ENCODE peak calls at places on chromosome 10, in four cellular contexts. One of them, this sample, is unnamed.

GRCh38 chr10:8614054-8614565 is 559.6 kb downstream of the GATA3 start:
- DNase-seq in lower lobe of right lung: no peak
- DNase-seq in cardiac muscle cell: no peak
- DNase-seq in stomach: no peak
- DNase-seq in this sample: no peak

GRCh38 chr10:86007171-86007570 is 359.4 kb downstream of the GRID1 start:
- DNase-seq in lower lobe of right lung: no peak
- DNase-seq in cardiac muscle cell: no peak
- DNase-seq in stomach: no peak
- DNase-seq in this sample: no peak

GRCh38 chr10:3451516-3452185 is 279.1 kb upstream of the PITRM1 start:
- DNase-seq in lower lobe of right lung: no peak
- DNase-seq in cardiac muscle cell: no peak
- DNase-seq in stomach: no peak
- DNase-seq in this sample: no peak

GRCh38 chr10:79020605-79021004 is 48.2 kb upstream of the ZMIZ1 start:
- DNase-seq in lower lobe of right lung: peak
- DNase-seq in cardiac muscle cell: no peak
- DNase-seq in stomach: no peak
- DNase-seq in this sample: no peak

GRCh38 chr10:27153855-27154198 is 357 bp downstream of the YME1L1 start:
- DNase-seq in lower lobe of right lung: no peak
- DNase-seq in cardiac muscle cell: peak
- DNase-seq in stomach: no peak
- DNase-seq in this sample: peak

GRCh38 chr10:938954-939678 is 7.6 kb upstream of the LARP4B start:
- DNase-seq in lower lobe of right lung: no peak
- DNase-seq in cardiac muscle cell: no peak
- DNase-seq in stomach: no peak
- DNase-seq in this sample: no peak

GRCh38 chr10:69043931-69044531 is 43.9 kb upstream of the SRGN start:
- DNase-seq in lower lobe of right lung: peak
- DNase-seq in cardiac muscle cell: no peak
- DNase-seq in stomach: no peak
- DNase-seq in this sample: no peak

GRCh38 chr10:75408911-75409885 is 7.6 kb upstream of the ZNF503 start:
- DNase-seq in lower lobe of right lung: peak
- DNase-seq in cardiac muscle cell: peak
- DNase-seq in stomach: peak
- DNase-seq in this sample: no peak

GRCh38 chr10:76302936-76303656 is 871.7 kb downstream of the LRMDA start:
- DNase-seq in lower lobe of right lung: no peak
- DNase-seq in cardiac muscle cell: peak
- DNase-seq in stomach: no peak
- DNase-seq in this sample: peak

GRCh38 chr10:114271779-114272167 is 32.7 kb downstream of the VWA2 start:
- DNase-seq in lower lobe of right lung: no peak
- DNase-seq in cardiac muscle cell: no peak
- DNase-seq in stomach: peak
- DNase-seq in this sample: peak

GRCh38 chr10:128263891-128264688 is 137.9 kb upstream of the MKI67 start:
- DNase-seq in lower lobe of right lung: peak
- DNase-seq in cardiac muscle cell: peak
- DNase-seq in stomach: peak
- DNase-seq in this sample: peak

GRCh38 chr10:95221124-95221523 is 27.1 kb downstream of the ACSM6 start:
- DNase-seq in lower lobe of right lung: no peak
- DNase-seq in cardiac muscle cell: no peak
- DNase-seq in stomach: no peak
- DNase-seq in this sample: peak

GRCh38 chr10:72738476-72738875 is 46.5 kb downstream of the MCU start:
- DNase-seq in lower lobe of right lung: no peak
- DNase-seq in cardiac muscle cell: no peak
- DNase-seq in stomach: no peak
- DNase-seq in this sample: peak

GRCh38 chr10:97830064-97830463 is 19.6 kb upstream of the GOLGA7B start:
- DNase-seq in lower lobe of right lung: peak
- DNase-seq in cardiac muscle cell: no peak
- DNase-seq in stomach: no peak
- DNase-seq in this sample: no peak

GRCh38 chr10:97828721-97829120 is 20.9 kb upstream of the GOLGA7B start:
- DNase-seq in lower lobe of right lung: no peak
- DNase-seq in cardiac muscle cell: no peak
- DNase-seq in stomach: no peak
- DNase-seq in this sample: no peak

GRCh38 chr10:97826892-97827291 is 22.8 kb upstream of the GOLGA7B start:
- DNase-seq in lower lobe of right lung: no peak
- DNase-seq in cardiac muscle cell: no peak
- DNase-seq in stomach: no peak
- DNase-seq in this sample: no peak

GRCh38 chr10:97825020-97825739 is 24.5 kb upstream of the GOLGA7B start:
- DNase-seq in lower lobe of right lung: no peak
- DNase-seq in cardiac muscle cell: no peak
- DNase-seq in stomach: no peak
- DNase-seq in this sample: no peak

GRCh38 chr10:97827778-97828291 is 21.8 kb upstream of the GOLGA7B start:
- DNase-seq in lower lobe of right lung: no peak
- DNase-seq in cardiac muscle cell: no peak
- DNase-seq in stomach: no peak
- DNase-seq in this sample: no peak
- TF ChIP-seq CTCF in lower lobe of right lung: no peak
- TF ChIP-seq CTCF in cardiac muscle cell: no peak
- TF ChIP-seq CTCF in stomach: no peak
- TF ChIP-seq CTCF in this sample: no peak

DNA sequence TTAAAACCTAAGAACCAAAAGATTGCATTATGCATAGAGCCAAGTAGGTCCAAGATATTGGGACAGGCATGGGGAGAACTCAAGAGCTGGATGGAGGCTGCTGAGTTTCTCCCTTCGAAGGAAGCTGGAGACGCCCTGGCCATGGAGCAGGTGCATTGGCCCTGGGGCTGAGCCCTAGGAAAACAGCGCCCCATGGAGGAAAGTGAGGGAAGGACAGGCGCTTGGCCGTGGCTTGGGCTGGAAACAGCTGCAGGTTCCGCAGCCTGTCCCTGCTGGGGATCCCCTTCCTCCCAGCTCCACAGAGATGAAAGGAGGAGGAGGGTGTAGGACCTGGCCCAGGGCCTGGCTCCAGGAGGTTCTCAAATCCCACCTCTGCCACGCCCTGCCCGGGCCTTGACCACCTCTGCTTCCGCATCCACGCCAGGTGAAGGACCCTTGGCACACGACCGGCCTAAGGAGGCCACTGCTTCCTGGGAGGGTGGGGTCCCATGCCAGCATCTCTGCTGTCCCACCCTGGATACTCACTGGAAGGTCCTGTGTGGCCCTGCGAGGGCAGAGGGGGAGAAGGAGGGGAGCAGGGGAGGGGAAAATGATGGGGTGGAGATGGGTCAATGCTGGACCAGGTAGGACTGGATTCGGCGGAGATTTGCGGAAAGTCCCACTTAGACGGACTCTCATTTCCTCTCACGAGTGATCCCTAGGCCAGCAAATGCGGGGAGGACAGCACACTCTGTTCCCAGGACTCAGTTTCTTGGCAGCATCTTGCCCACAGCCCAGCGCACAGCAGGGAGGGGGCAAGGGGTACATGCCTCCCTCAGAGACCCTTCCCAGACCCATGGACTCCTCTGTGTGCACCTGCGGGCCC is 258.6 kb upstream of the TCERG1L start:
- DNase-seq in lower lobe of right lung: no peak
- DNase-seq in cardiac muscle cell: peak
- DNase-seq in stomach: peak
- DNase-seq in this sample: no peak
- H3K4me3 ChIP-seq in lower lobe of right lung: no peak
- H3K4me3 ChIP-seq in cardiac muscle cell: no peak
- H3K4me3 ChIP-seq in stomach: no peak
- H3K4me3 ChIP-seq in this sample: no peak

GRCh38 chr10:110107887-110108286 is 99.5 kb upstream of the MXI1 start:
- DNase-seq in lower lobe of right lung: no peak
- DNase-seq in cardiac muscle cell: no peak
- DNase-seq in stomach: no peak
- DNase-seq in this sample: peak

GRCh38 chr10:110105873-110106272 is 98.1 kb downstream of the ADD3 start:
- DNase-seq in lower lobe of right lung: no peak
- DNase-seq in cardiac muscle cell: no peak
- DNase-seq in stomach: no peak
- DNase-seq in this sample: no peak

GRCh38 chr10:110101464-110102144 is 93.8 kb downstream of the ADD3 start:
- DNase-seq in lower lobe of right lung: no peak
- DNase-seq in cardiac muscle cell: no peak
- DNase-seq in stomach: no peak
- DNase-seq in this sample: peak

GRCh38 chr10:110107430-110107829 is 99.6 kb downstream of the ADD3 start:
- DNase-seq in lower lobe of right lung: no peak
- DNase-seq in cardiac muscle cell: no peak
- DNase-seq in stomach: no peak
- DNase-seq in this sample: no peak

GRCh38 chr10:110103921-110104461 is 96.2 kb downstream of the ADD3 start:
- DNase-seq in lower lobe of right lung: no peak
- DNase-seq in cardiac muscle cell: no peak
- DNase-seq in stomach: no peak
- DNase-seq in this sample: no peak
- TF ChIP-seq CTCF in lower lobe of right lung: no peak
- TF ChIP-seq CTCF in cardiac muscle cell: no peak
- TF ChIP-seq CTCF in stomach: no peak
- TF ChIP-seq CTCF in this sample: no peak

GRCh38 chr10:48638158-48638557 is 33.3 kb upstream of the ARHGAP22 start:
- DNase-seq in lower lobe of right lung: no peak
- DNase-seq in cardiac muscle cell: no peak
- DNase-seq in stomach: no peak
- DNase-seq in this sample: no peak

GRCh38 chr10:48639646-48640045 is 34.8 kb upstream of the ARHGAP22 start:
- DNase-seq in lower lobe of right lung: no peak
- DNase-seq in cardiac muscle cell: no peak
- DNase-seq in stomach: no peak
- DNase-seq in this sample: no peak

GRCh38 chr10:48636231-48636630 is 31.4 kb upstream of the ARHGAP22 start:
- DNase-seq in lower lobe of right lung: no peak
- DNase-seq in cardiac muscle cell: no peak
- DNase-seq in stomach: no peak
- DNase-seq in this sample: no peak

GRCh38 chr10:48636901-48637300 is 32.0 kb upstream of the ARHGAP22 start:
- DNase-seq in lower lobe of right lung: no peak
- DNase-seq in cardiac muscle cell: no peak
- DNase-seq in stomach: no peak
- DNase-seq in this sample: no peak

GRCh38 chr10:48638739-48639527 is 34.1 kb upstream of the ARHGAP22 start:
- DNase-seq in lower lobe of right lung: no peak
- DNase-seq in cardiac muscle cell: no peak
- DNase-seq in stomach: no peak
- DNase-seq in this sample: no peak
- H3K4me3 ChIP-seq in lower lobe of right lung: no peak
- H3K4me3 ChIP-seq in cardiac muscle cell: no peak
- H3K4me3 ChIP-seq in stomach: no peak
- H3K4me3 ChIP-seq in this sample: no peak

GRCh38 chr10:131093346-131093745 is 218.2 kb downstream of the TCERG1L start:
- DNase-seq in lower lobe of right lung: peak
- DNase-seq in cardiac muscle cell: no peak
- DNase-seq in stomach: no peak
- DNase-seq in this sample: no peak
- TF ChIP-seq CTCF in lower lobe of right lung: no peak
- TF ChIP-seq CTCF in cardiac muscle cell: no peak
- TF ChIP-seq CTCF in stomach: no peak
- TF ChIP-seq CTCF in this sample: no peak

GRCh38 chr10:98128802-98129201 is 5.7 kb upstream of the R3HCC1L start:
- DNase-seq in lower lobe of right lung: no peak
- DNase-seq in cardiac muscle cell: no peak
- DNase-seq in stomach: no peak
- DNase-seq in this sample: no peak

GRCh38 chr10:98131615-98132014 is 2.8 kb upstream of the R3HCC1L start:
- DNase-seq in lower lobe of right lung: no peak
- DNase-seq in cardiac muscle cell: no peak
- DNase-seq in stomach: no peak
- DNase-seq in this sample: peak

DNA sequence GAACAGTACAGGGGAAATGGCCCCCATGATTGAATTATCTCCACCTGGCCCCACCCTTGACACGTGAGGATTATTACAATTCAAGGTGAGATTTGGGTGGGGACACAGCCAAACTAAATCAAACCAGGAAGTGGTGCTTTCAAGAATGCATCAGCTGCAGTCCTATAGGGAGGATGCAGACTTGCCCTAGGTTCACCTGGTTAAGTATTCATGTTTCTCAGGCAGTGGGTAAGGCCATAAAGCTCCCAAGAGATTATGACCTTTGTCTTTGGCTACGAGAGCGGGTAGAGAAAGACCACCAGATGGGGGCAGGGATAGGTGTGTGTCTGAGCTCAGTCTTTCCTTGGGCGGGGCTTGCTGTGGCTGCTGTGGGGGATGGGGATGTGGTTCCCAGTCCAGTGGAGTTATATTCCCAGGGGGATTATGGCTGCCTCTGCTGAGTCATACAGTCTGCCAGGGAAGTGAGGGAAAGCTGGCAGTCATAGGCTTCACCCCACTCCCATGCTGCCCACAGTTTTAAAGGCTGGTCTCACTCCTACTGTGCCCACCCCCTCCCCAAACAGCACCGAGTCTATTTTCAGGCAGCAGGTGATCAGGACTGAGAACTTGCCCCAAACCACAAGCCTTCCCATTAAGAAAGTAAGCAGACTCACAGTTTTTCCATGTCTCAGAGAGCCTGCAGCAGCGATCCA is 8.4 kb upstream of the R3HCC1L start:
- DNase-seq in lower lobe of right lung: no peak
- DNase-seq in cardiac muscle cell: no peak
- DNase-seq in stomach: no peak
- DNase-seq in this sample: no peak
- H3K4me3 ChIP-seq in lower lobe of right lung: no peak
- H3K4me3 ChIP-seq in cardiac muscle cell: no peak
- H3K4me3 ChIP-seq in stomach: no peak
- H3K4me3 ChIP-seq in this sample: no peak

DNA sequence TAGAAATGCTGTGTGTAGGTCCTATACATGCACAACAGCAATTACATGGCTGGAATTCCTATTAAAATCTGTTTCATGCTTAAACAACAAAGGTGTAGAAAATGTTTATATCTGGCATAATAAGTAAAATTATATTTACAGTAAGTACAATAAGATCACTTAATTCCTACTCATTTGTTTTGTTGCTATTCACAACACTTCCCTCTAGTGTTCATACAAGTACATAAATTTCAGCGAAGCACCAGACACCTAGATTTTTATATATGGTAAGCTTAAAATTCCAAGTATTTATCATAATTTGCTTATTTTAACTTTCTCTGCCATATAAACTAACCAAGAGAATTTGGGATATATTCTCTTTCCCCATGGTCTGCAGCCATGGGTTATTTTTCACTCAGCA is 51.8 kb upstream of the ANK3 start:
- DNase-seq in lower lobe of right lung: no peak
- DNase-seq in cardiac muscle cell: no peak
- DNase-seq in stomach: no peak
- DNase-seq in this sample: peak
- TF ChIP-seq CTCF in lower lobe of right lung: no peak
- TF ChIP-seq CTCF in cardiac muscle cell: peak
- TF ChIP-seq CTCF in stomach: no peak
- TF ChIP-seq CTCF in this sample: peak

GRCh38 chr10:102675151-102675886 is 31.0 kb downstream of the TRIM8 start:
- DNase-seq in lower lobe of right lung: no peak
- DNase-seq in cardiac muscle cell: peak
- DNase-seq in stomach: no peak
- DNase-seq in this sample: peak
- H3K4me3 ChIP-seq in lower lobe of right lung: peak
- H3K4me3 ChIP-seq in cardiac muscle cell: no peak
- H3K4me3 ChIP-seq in stomach: no peak
- H3K4me3 ChIP-seq in this sample: no peak

This sample was measured in choroid plexus epithelial cell.